ENCODE peak calls at places on chromosome X, in six cellular contexts. G is colonic mucosa; B is CD4-positive, alpha-beta T cell; S is endodermal cell; H is fibroblast of mammary gland; W is fibroblast of the aortic adventitia. A is an unnamed sample.

GRCh38 chrX:130769835-130770234 is 133.2 kb downstream of the ENOX2 start:
- DNase-seq in B (no peak), W (no peak), H (no peak), G (no peak), S (no peak), A (no peak)

GRCh38 chrX:63934160-63934559 is 149.1 kb upstream of the ARHGEF9 start:
- DNase-seq in W (no peak), B (no peak), S (peak; percentile 48), G (no peak), H (no peak), A (no peak)

GRCh38 chrX:155211208-155211607 is 5.1 kb upstream of the VBP1 start:
- DNase-seq in B (no peak), S (no peak), H (no peak), W (no peak), G (no peak), A (no peak)

GRCh38 chrX:107000013-107000515 is at the start of gene MORC4:
- DNase-seq in H (peak; percentile 71), S (peak; percentile 92), B (peak; percentile 18), G (peak; percentile 79), W (peak; percentile 80), A (no peak)

GRCh38 chrX:46860536-46860935 is 23.7 kb downstream of the RP2 start:
- DNase-seq in S (no peak), H (no peak), G (no peak), B (no peak), W (no peak), A (no peak)

GRCh38 chrX:10109695-10110094 is 47.1 kb upstream of the CLCN4 start:
- DNase-seq in B (no peak), G (peak; percentile 44), H (no peak), S (no peak), W (no peak), A (no peak)

GRCh38 chrX:153722704-153723350 is 1.4 kb downstream of the BCAP31 start:
- DNase-seq in B (no peak), S (no peak), H (peak; percentile 42), G (no peak), W (no peak), A (peak; percentile 60)

GRCh38 chrX:15384304-15384703 is at the start of gene VEGFD:
- DNase-seq in G (no peak), B (no peak), S (no peak), W (peak; percentile 89), H (peak; percentile 90), A (no peak)

GRCh38 chrX:110142096-110142495 is 139.2 kb downstream of the TMEM164 start:
- DNase-seq in S (no peak), W (peak; percentile 34), B (no peak), G (no peak), H (peak; percentile 60), A (no peak)

GRCh38 chrX:153817291-153817690 is 13.1 kb downstream of the PDZD4 start:
- DNase-seq in W (no peak), H (no peak), S (no peak), G (no peak), B (no peak), A (no peak)

GRCh38 chrX:102739642-102740041 is 19.1 kb downstream of the GPRASP3 start:
- DNase-seq in G (no peak), S (no peak), H (no peak), W (no peak), B (no peak), A (no peak)

GRCh38 chrX:6505960-6506359 is 29.0 kb downstream of the VCX3A start:
- DNase-seq in H (no peak), G (no peak), S (no peak), W (no peak), B (no peak), A (no peak)

GRCh38 chrX:10076765-10077164 is 80.0 kb upstream of the CLCN4 start:
- DNase-seq in H (no peak), W (no peak), B (no peak), S (no peak), G (no peak), A (no peak)

GRCh38 chrX:23797371-23798128 is 14.6 kb downstream of the SAT1 start:
- DNase-seq in S (no peak), W (no peak), H (no peak), B (no peak), G (peak; percentile 66), A (no peak)
- TF ChIP-seq CTCF in S (peak; percentile 63), W (peak; percentile 14), H (no peak), B (no peak), G (no peak), A (no peak)

DNA sequence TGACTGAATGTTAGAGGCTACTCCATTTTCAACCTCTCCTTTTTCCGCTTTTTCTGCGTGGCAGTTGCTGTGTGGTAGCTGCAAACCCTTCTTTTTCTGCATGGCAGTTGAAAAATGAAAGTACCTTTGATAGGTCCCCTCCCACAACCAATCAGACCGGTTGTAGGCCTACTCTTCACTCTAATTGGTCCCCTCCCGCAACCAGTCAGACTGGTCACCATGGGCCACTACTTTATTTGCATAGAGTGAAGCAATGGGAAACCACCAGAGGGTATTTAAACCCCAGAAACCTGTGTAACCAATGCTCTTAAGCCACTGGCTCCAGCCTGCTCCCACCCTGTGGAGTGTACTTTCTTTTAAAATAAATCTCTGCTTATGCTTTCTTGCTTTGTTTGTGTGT is 877.8 kb downstream of the FAM133A start:
- DNase-seq in G (no peak), W (no peak), B (no peak), H (no peak), S (no peak), A (no peak)
- TF ChIP-seq CTCF in G (no peak), W (no peak), B (no peak), H (no peak), S (no peak), A (no peak)

GRCh38 chrX:134782796-134783195 is 124.5 kb upstream of the PLAC1 start:
- DNase-seq in H (peak; percentile 58), S (no peak), G (no peak), W (peak; percentile 71), B (no peak), A (no peak)
- TF ChIP-seq CTCF in H (peak; percentile 65), S (peak; percentile 73), G (peak; percentile 40), W (peak; percentile 71), B (no peak), A (peak; percentile 43)

DNA sequence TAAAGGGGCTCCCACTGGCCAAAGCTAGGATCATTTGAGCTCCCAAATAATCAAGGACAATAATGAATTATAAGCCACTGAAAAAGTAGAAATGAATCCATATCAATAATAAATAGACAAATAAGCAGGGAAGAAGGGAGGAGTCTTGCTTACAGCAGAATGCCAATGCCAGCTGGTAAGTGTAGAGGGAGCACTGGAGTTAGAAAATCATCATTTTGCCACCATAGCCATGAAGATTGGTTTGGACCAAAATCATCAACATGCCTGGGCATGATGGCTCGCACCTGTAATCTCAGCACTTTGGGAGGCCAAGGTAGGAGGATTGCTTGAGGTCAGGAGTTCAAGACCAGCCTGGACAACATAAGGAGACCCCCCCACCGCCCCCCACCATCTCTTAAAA is 20.4 kb upstream of the SH3KBP1 start:
- DNase-seq in W (no peak), B (no peak), G (no peak), S (no peak), H (no peak), A (no peak)
- TF ChIP-seq CTCF in W (no peak), B (no peak), G (no peak), S (no peak), H (peak; percentile 1), A (no peak)

DNA sequence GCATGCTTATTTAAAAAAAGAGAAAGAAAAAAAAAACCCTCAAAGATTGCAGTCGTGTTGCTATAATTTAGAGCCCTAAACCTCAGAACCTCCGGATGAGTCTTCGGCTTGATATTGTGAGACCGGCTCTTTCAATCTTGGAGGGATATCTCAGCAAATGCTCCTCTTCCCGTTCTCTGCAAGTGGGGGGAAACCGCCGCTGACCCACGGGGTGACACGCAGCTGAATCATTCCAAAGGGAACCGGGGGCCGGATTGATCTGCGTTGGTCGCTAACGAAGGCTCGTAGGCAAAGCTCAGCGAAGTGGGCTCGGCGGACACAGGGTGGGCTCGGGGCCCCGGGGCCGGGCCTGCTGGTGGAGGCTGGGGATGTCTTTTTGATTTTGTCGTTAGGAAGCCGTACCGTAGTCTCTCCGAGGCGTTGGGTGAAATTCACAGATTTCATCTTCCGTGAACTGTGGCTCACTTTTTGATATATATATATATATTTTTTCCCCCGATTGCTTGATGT is 110.5 kb upstream of the PPP2R3B start:
- DNase-seq in B (no peak), W (no peak), S (peak; percentile 48), H (no peak), G (no peak), A (no peak)
- TF ChIP-seq CTCF in B (no peak), W (no peak), S (no peak), H (no peak), G (no peak), A (no peak)

GRCh38 chrX:117120700-117121099 is 657.9 kb upstream of the CT83 start:
- DNase-seq in B (no peak), G (no peak), H (no peak), S (peak; percentile 45), W (no peak), A (no peak)
- TF ChIP-seq CTCF in B (no peak), G (no peak), H (no peak), S (peak; percentile 65), W (no peak), A (no peak)

A was measured in CD14-positive monocyte.